ENCODE peak calls at places on chromosome 22, in six cellular contexts. One of them, this sample, is unnamed.

GRCh38 chr22:16989915-16990314 is 18.1 kb downstream of the GAB4 start:
- DNase-seq in H1: no peak
- DNase-seq in HCT116: no peak
- DNase-seq in K562: no peak
- DNase-seq in GM12878: no peak
- DNase-seq in HepG2: no peak
- DNase-seq in this sample: no peak

GRCh38 chr22:22203048-22203971 is 41.3 kb upstream of the VPREB1 start:
- DNase-seq in GM12878: no peak
- DNase-seq in K562: no peak
- DNase-seq in HCT116: no peak
- DNase-seq in H1: no peak
- DNase-seq in HepG2: no peak
- DNase-seq in this sample: no peak

GRCh38 chr22:32926600-32926999 is 125.1 kb downstream of the TIMP3 start:
- DNase-seq in HCT116: peak
- DNase-seq in HepG2: peak
- DNase-seq in GM12878: no peak
- DNase-seq in H1: no peak
- DNase-seq in K562: peak
- DNase-seq in this sample: no peak

GRCh38 chr22:20857247-20857643 is 1.4 kb downstream of the PI4KA start:
- DNase-seq in HepG2: no peak
- DNase-seq in K562: no peak
- DNase-seq in HCT116: no peak
- DNase-seq in H1: no peak
- DNase-seq in GM12878: no peak
- DNase-seq in this sample: no peak

GRCh38 chr22:45934659-45935341 is 42.2 kb downstream of the WNT7B start:
- DNase-seq in K562: no peak
- DNase-seq in H1: no peak
- DNase-seq in HepG2: peak
- DNase-seq in GM12878: no peak
- DNase-seq in HCT116: peak
- DNase-seq in this sample: no peak

GRCh38 chr22:31680764-31681624 is 19.0 kb upstream of the PISD start:
- DNase-seq in H1: no peak
- DNase-seq in HepG2: no peak
- DNase-seq in HCT116: no peak
- DNase-seq in GM12878: no peak
- DNase-seq in K562: no peak
- DNase-seq in this sample: no peak

GRCh38 chr22:40603088-40603605 is 33.4 kb downstream of the MRTFA start:
- DNase-seq in K562: no peak
- DNase-seq in H1: no peak
- DNase-seq in GM12878: no peak
- DNase-seq in HCT116: no peak
- DNase-seq in HepG2: no peak
- DNase-seq in this sample: no peak

GRCh38 chr22:30435674-30436126 is 10.1 kb downstream of the MTFP1 start:
- DNase-seq in K562: peak
- DNase-seq in HCT116: peak
- DNase-seq in GM12878: no peak
- DNase-seq in HepG2: no peak
- DNase-seq in H1: no peak
- DNase-seq in this sample: no peak

GRCh38 chr22:20595461-20595860 is 88.1 kb downstream of the MED15 start:
- DNase-seq in HCT116: no peak
- DNase-seq in GM12878: no peak
- DNase-seq in K562: no peak
- DNase-seq in HepG2: no peak
- DNase-seq in H1: no peak
- DNase-seq in this sample: no peak

GRCh38 chr22:34080501-34080900 is 160.2 kb upstream of the LARGE1 start:
- DNase-seq in GM12878: no peak
- DNase-seq in HCT116: no peak
- DNase-seq in HepG2: no peak
- DNase-seq in K562: no peak
- DNase-seq in H1: no peak
- DNase-seq in this sample: no peak

GRCh38 chr22:50701076-50701419 is 28.4 kb downstream of the SHANK3 start:
- DNase-seq in H1: no peak
- DNase-seq in GM12878: no peak
- DNase-seq in K562: no peak
- DNase-seq in HepG2: peak
- DNase-seq in HCT116: no peak
- DNase-seq in this sample: peak

GRCh38 chr22:50700387-50701075 is 27.9 kb downstream of the SHANK3 start:
- DNase-seq in GM12878: no peak
- DNase-seq in HCT116: no peak
- DNase-seq in K562: no peak
- DNase-seq in H1: no peak
- DNase-seq in HepG2: peak
- DNase-seq in this sample: no peak

GRCh38 chr22:50698546-50698945 is 25.9 kb downstream of the SHANK3 start:
- DNase-seq in HepG2: no peak
- DNase-seq in GM12878: no peak
- DNase-seq in HCT116: no peak
- DNase-seq in H1: no peak
- DNase-seq in K562: no peak
- DNase-seq in this sample: no peak

GRCh38 chr22:50699001-50699753 is 26.6 kb downstream of the SHANK3 start:
- DNase-seq in GM12878: no peak
- DNase-seq in HCT116: no peak
- DNase-seq in K562: no peak
- DNase-seq in HepG2: no peak
- DNase-seq in H1: no peak
- DNase-seq in this sample: no peak

GRCh38 chr22:50699754-50700386 is 27.2 kb downstream of the SHANK3 start:
- DNase-seq in K562: peak
- DNase-seq in HCT116: no peak
- DNase-seq in H1: peak
- DNase-seq in HepG2: peak
- DNase-seq in GM12878: no peak
- DNase-seq in this sample: no peak
- TF ChIP-seq JUND in K562: no peak
- TF ChIP-seq JUND in HCT116: no peak
- TF ChIP-seq JUND in H1: no peak
- TF ChIP-seq JUND in HepG2: no peak
- TF ChIP-seq JUND in GM12878: no peak
- TF ChIP-seq JUND in this sample: no peak

GRCh38 chr22:27407369-27407985 is 394.1 kb downstream of the MN1 start:
- DNase-seq in GM12878: no peak
- DNase-seq in HepG2: no peak
- DNase-seq in K562: no peak
- DNase-seq in HCT116: no peak
- DNase-seq in H1: no peak
- DNase-seq in this sample: no peak

GRCh38 chr22:27409299-27409698 is 392.3 kb downstream of the MN1 start:
- DNase-seq in HepG2: peak
- DNase-seq in HCT116: no peak
- DNase-seq in H1: no peak
- DNase-seq in K562: no peak
- DNase-seq in GM12878: no peak
- DNase-seq in this sample: peak

GRCh38 chr22:27406389-27406861 is 395.1 kb downstream of the MN1 start:
- DNase-seq in GM12878: no peak
- DNase-seq in H1: no peak
- DNase-seq in K562: no peak
- DNase-seq in HCT116: no peak
- DNase-seq in HepG2: no peak
- DNase-seq in this sample: no peak

GRCh38 chr22:27405672-27406388 is 395.7 kb downstream of the MN1 start:
- DNase-seq in HepG2: peak
- DNase-seq in K562: peak
- DNase-seq in HCT116: peak
- DNase-seq in GM12878: no peak
- DNase-seq in H1: peak
- DNase-seq in this sample: peak

GRCh38 chr22:27408068-27408467 is 393.5 kb downstream of the MN1 start:
- DNase-seq in H1: no peak
- DNase-seq in K562: no peak
- DNase-seq in HepG2: no peak
- DNase-seq in HCT116: no peak
- DNase-seq in GM12878: no peak
- DNase-seq in this sample: no peak
- TF ChIP-seq JUND in H1: no peak
- TF ChIP-seq JUND in K562: no peak
- TF ChIP-seq JUND in HepG2: no peak
- TF ChIP-seq JUND in HCT116: no peak
- TF ChIP-seq JUND in GM12878: no peak
- TF ChIP-seq JUND in this sample: no peak

DNA sequence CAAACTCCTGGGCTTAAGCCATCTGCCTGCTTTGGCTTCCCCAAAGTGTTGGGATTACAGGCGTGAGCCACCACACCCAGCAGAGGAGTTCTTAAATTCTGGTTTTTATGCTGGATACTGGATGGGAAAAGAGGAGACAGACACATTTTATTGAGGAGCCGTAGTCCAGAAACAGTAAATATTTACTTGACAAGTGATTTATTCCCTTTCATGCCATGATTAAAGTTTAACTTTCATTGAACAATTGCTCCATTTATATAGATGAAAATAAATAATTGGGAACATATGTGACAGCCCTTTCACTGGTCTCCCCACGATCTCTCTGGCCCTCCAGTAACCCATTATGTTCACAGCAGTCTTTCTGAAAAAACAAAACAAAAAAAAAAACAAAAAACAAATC is 19.4 kb upstream of the GRK3 start:
- DNase-seq in H1: no peak
- DNase-seq in GM12878: no peak
- DNase-seq in K562: no peak
- DNase-seq in HepG2: no peak
- DNase-seq in HCT116: no peak
- DNase-seq in this sample: no peak
- TF ChIP-seq JUND in H1: no peak
- TF ChIP-seq JUND in GM12878: no peak
- TF ChIP-seq JUND in K562: no peak
- TF ChIP-seq JUND in HepG2: no peak
- TF ChIP-seq JUND in HCT116: no peak
- TF ChIP-seq JUND in this sample: no peak

GRCh38 chr22:24107668-24108067 is 73.6 kb upstream of the SUSD2 start:
- DNase-seq in H1: no peak
- DNase-seq in K562: no peak
- DNase-seq in GM12878: no peak
- DNase-seq in HCT116: no peak
- DNase-seq in HepG2: no peak
- DNase-seq in this sample: no peak
- TF ChIP-seq JUND in H1: no peak
- TF ChIP-seq JUND in K562: no peak
- TF ChIP-seq JUND in GM12878: no peak
- TF ChIP-seq JUND in HCT116: no peak
- TF ChIP-seq JUND in HepG2: no peak
- TF ChIP-seq JUND in this sample: no peak

GRCh38 chr22:38871360-38872171 is 450 bp downstream of the CBX6 start:
- DNase-seq in GM12878: no peak
- DNase-seq in K562: peak
- DNase-seq in HepG2: no peak
- DNase-seq in H1: no peak
- DNase-seq in HCT116: no peak
- DNase-seq in this sample: no peak
- TF ChIP-seq JUND in GM12878: no peak
- TF ChIP-seq JUND in K562: no peak
- TF ChIP-seq JUND in HepG2: no peak
- TF ChIP-seq JUND in H1: no peak
- TF ChIP-seq JUND in HCT116: no peak
- TF ChIP-seq JUND in this sample: no peak

This sample was measured in T47D.